ENCODE peak calls at places on chromosomes 2 and 18, in six cellular contexts. B is posterior vena cava; I is cortex of kidney; M is activated CD4-positive, alpha-beta T cell treated with anti-CD3 and anti-CD28 coated beads, Interleukin-2, amount 50 U/mL, for 24 hours; X is NCI-H1092; A is anterior cingulate cortex. Z is an unnamed sample.

GRCh38 chr2:179440642-179441251 is 176.1 kb upstream of the SESTD1 start:
- DNase-seq in I (no peak), X (peak), A (no peak), B (no peak), M (no peak), Z (no peak)

GRCh38 chr18:52348209-52348608 is 8.2 kb downstream of the DCC start:
- DNase-seq in X (no peak), M (no peak), I (no peak), B (no peak), A (no peak), Z (no peak)

GRCh38 chr2:119753930-119754321 is 5.8 kb upstream of the PTPN4 start:
- DNase-seq in I (no peak), X (no peak), B (no peak), A (no peak), M (no peak), Z (no peak)

GRCh38 chr18:55694291-55694690 is 106.3 kb upstream of the TCF4 start:
- DNase-seq in M (no peak), X (no peak), B (no peak), A (no peak), I (no peak), Z (no peak)

GRCh38 chr2:239939736-239940483 is 85.2 kb downstream of the NDUFA10 start:
- DNase-seq in B (peak), X (no peak), M (no peak), I (no peak), A (no peak), Z (no peak)

GRCh38 chr2:6602471-6602870 is 263.2 kb downstream of the CMPK2 start:
- DNase-seq in I (no peak), A (no peak), B (no peak), M (no peak), X (no peak), Z (no peak)

GRCh38 chr2:106941372-106941993 is 55.5 kb upstream of the ST6GAL2 start:
- DNase-seq in A (no peak), M (no peak), I (no peak), X (no peak), B (no peak), Z (no peak)

GRCh38 chr18:29218101-29218500 is 1041.2 kb upstream of the CDH2 start:
- DNase-seq in I (no peak), X (no peak), M (no peak), B (no peak), A (no peak), Z (no peak)

GRCh38 chr18:33181016-33181415 is 259.5 kb downstream of the CCDC178 start:
- DNase-seq in I (no peak), X (no peak), M (no peak), A (no peak), B (no peak), Z (no peak)

GRCh38 chr2:162242586-162243304 is 500 bp downstream of the FAP start:
- DNase-seq in B (no peak), A (no peak), X (no peak), M (no peak), I (no peak), Z (no peak)

GRCh38 chr2:101038455-101039255 is 36.6 kb downstream of the RPL31 start:
- DNase-seq in X (no peak), A (no peak), I (no peak), B (peak), M (no peak), Z (peak)

GRCh38 chr2:3633089-3633981 is 24.7 kb upstream of the ALLC start:
- DNase-seq in M (no peak), X (no peak), B (peak), A (no peak), I (no peak), Z (no peak)

GRCh38 chr2:160308915-160309314 is 108.8 kb upstream of the ITGB6 start:
- DNase-seq in B (no peak), I (no peak), M (no peak), X (no peak), A (no peak), Z (no peak)

GRCh38 chr2:102736174-102736606 is 25.6 kb upstream of the TMEM182 start:
- DNase-seq in X (peak), I (no peak), B (no peak), M (no peak), A (no peak), Z (no peak)

GRCh38 chr2:129909648-129910418 is 69.6 kb upstream of the RAB6C start:
- DNase-seq in M (no peak), B (peak), I (no peak), X (no peak), A (no peak), Z (no peak)

GRCh38 chr2:148136441-148136840 is 115.5 kb downstream of the MBD5 start:
- DNase-seq in B (no peak), I (no peak), X (no peak), M (no peak), A (no peak), Z (no peak)

GRCh38 chr2:99643824-99644787 is 154.3 kb upstream of the REV1 start:
- DNase-seq in B (peak), A (no peak), X (peak), M (no peak), I (no peak), Z (no peak)

GRCh38 chr18:26468931-26469340 is 79.4 kb downstream of the KCTD1 start:
- DNase-seq in A (no peak), B (no peak), X (peak), I (no peak), M (no peak), Z (no peak)

GRCh38 chr2:197806317-197806633 is 1.9 kb downstream of the PLCL1 start:
- DNase-seq in X (no peak), B (no peak), M (no peak), I (no peak), A (no peak), Z (no peak)

GRCh38 chr2:37984176-37984575 is 59.1 kb downstream of the RMDN2 start:
- DNase-seq in M (no peak), X (no peak), B (no peak), I (no peak), A (no peak), Z (no peak)

GRCh38 chr2:64985457-64985856 is 3.7 kb upstream of the SLC1A4 start:
- DNase-seq in M (no peak), A (no peak), B (no peak), I (no peak), X (no peak), Z (no peak)

GRCh38 chr2:54370405-54371104 is 85.6 kb upstream of the SPTBN1 start:
- DNase-seq in M (no peak), A (no peak), I (no peak), B (no peak), X (no peak), Z (no peak)

GRCh38 chr2:197198890-197199289 is 111.7 kb downstream of the ANKRD44 start:
- DNase-seq in X (no peak), M (peak), B (peak), A (peak), I (no peak), Z (no peak)

GRCh38 chr2:186687774-186688173 is 6.1 kb upstream of the FAM171B start:
- DNase-seq in M (no peak), B (no peak), A (no peak), I (no peak), X (no peak), Z (no peak)

GRCh38 chr2:187594801-187595200 is 40.6 kb upstream of the TFPI start:
- DNase-seq in M (no peak), X (no peak), I (no peak), B (no peak), A (no peak), Z (no peak)

GRCh38 chr2:108215794-108216211 is 24.0 kb upstream of the SULT1C3 start:
- DNase-seq in I (no peak), A (peak), X (peak), M (no peak), B (no peak), Z (no peak)

GRCh38 chr2:236219411-236219810 is 44.8 kb downstream of the ASB18 start:
- DNase-seq in M (no peak), B (no peak), I (no peak), A (no peak), X (no peak), Z (no peak)

Z was measured in T1000.